ENCODE peak calls at places on chromosomes 2 and 18, in nine cellular contexts. I is upper lobe of left lung, Q is endothelial cell of umbilical vein, V is K562, T is sigmoid colon, J is spleen, N is suprapubic skin, L is transverse colon, Z is HCT116. F is an unnamed sample.

GRCh38 chr2:206217743-206218520 is 56.5 kb upstream of the ZDBF2 start:
- DNase-seq in Z (no peak), Q (peak), N (no peak), T (no peak), L (no peak), J (no peak), V (no peak), I (no peak), F (no peak)

GRCh38 chr2:82344670-82345069 is 2040.1 kb upstream of the LRRTM1 start:
- DNase-seq in Z (no peak), Q (peak), I (no peak), V (no peak), J (no peak), N (no peak), L (no peak), T (no peak), F (no peak)

GRCh38 chr2:70258532-70258875 is 567 bp downstream of the PCYOX1 start:
- DNase-seq in L (peak), I (no peak), Z (no peak), V (no peak), J (peak), Q (no peak), T (peak), N (peak), F (peak)

GRCh38 chr2:132430895-132431294 is 14.3 kb downstream of the GPR39 start:
- DNase-seq in N (no peak), J (no peak), T (no peak), Z (no peak), V (no peak), Q (no peak), L (no peak), I (no peak), F (no peak)

GRCh38 chr2:30707304-30707903 is 99.8 kb downstream of the CAPN13 start:
- DNase-seq in L (no peak), V (no peak), Z (no peak), I (no peak), T (no peak), N (no peak), J (no peak), Q (no peak), F (no peak)

GRCh38 chr2:45373534-45373933 is 237.5 kb downstream of the SRBD1 start:
- DNase-seq in I (no peak), Z (no peak), L (no peak), V (no peak), N (no peak), J (no peak), Q (no peak), T (no peak), F (no peak)

GRCh38 chr2:54945401-54946219 is 104.6 kb downstream of the RTN4 start:
- DNase-seq in Z (no peak), Q (no peak), T (peak), N (peak), V (no peak), L (no peak), J (no peak), I (no peak), F (peak)

GRCh38 chr2:63665806-63666205 is 77.0 kb downstream of the MDH1 start:
- DNase-seq in N (no peak), I (no peak), L (no peak), T (no peak), V (no peak), Z (no peak), J (no peak), Q (no peak), F (no peak)

GRCh38 chr2:28395334-28396061 is 2.8 kb downstream of the FOSL2 start:
- DNase-seq in N (peak), V (no peak), J (no peak), Z (no peak), I (no peak), Q (peak), T (peak), L (peak), F (no peak)

GRCh38 chr2:175304541-175304940 is 123.0 kb upstream of the ATP5MC3 start:
- DNase-seq in Z (no peak), V (no peak), J (no peak), L (no peak), I (no peak), N (no peak), T (no peak), Q (no peak), F (no peak)

GRCh38 chr18:24968233-24968775 is 383.7 kb downstream of the ZNF521 start:
- DNase-seq in I (no peak), T (no peak), Z (no peak), N (no peak), V (no peak), Q (no peak), J (no peak), L (no peak), F (no peak)

GRCh38 chr18:79965119-79965902 is 868 bp downstream of the HSBP1L1 start:
- DNase-seq in L (peak), J (peak), T (peak), V (no peak), Q (peak), Z (no peak), N (no peak), I (peak), F (peak)

GRCh38 chr2:17821080-17821479 is 4.8 kb downstream of the MSGN1 start:
- DNase-seq in T (no peak), L (no peak), I (no peak), V (no peak), N (no peak), Q (no peak), J (no peak), Z (no peak), F (no peak)

GRCh38 chr2:217928324-217929293 is 74.2 kb downstream of the TNS1 start:
- DNase-seq in J (no peak), Q (peak), I (peak), L (no peak), Z (no peak), N (no peak), T (peak), V (no peak), F (no peak)

GRCh38 chr18:29191263-29191662 is 1014.3 kb upstream of the CDH2 start:
- DNase-seq in J (no peak), T (no peak), L (no peak), V (no peak), I (no peak), N (no peak), Z (no peak), Q (peak), F (no peak)

GRCh38 chr2:224407241-224407680 is 5.4 kb upstream of the FAM124B start:
- DNase-seq in J (no peak), I (no peak), N (no peak), Z (no peak), T (no peak), Q (peak), L (no peak), V (no peak), F (no peak)

GRCh38 chr2:55883339-55883738 is 40.2 kb downstream of the EFEMP1 start:
- DNase-seq in Z (no peak), Q (peak), N (no peak), V (no peak), I (no peak), L (no peak), J (no peak), T (no peak), F (peak)

GRCh38 chr2:187136646-187137045 is 287.7 kb upstream of the ZSWIM2 start:
- DNase-seq in Q (peak), N (no peak), Z (no peak), T (no peak), L (no peak), I (no peak), V (no peak), J (no peak), F (no peak)

GRCh38 chr2:42369551-42370229 is 8.7 kb upstream of the COX7A2L start:
- DNase-seq in T (no peak), Z (no peak), N (no peak), L (no peak), V (no peak), Q (no peak), I (no peak), J (no peak), F (no peak)

GRCh38 chr2:42366411-42366810 is 5.4 kb upstream of the COX7A2L start:
- DNase-seq in V (no peak), N (no peak), I (no peak), Q (no peak), L (no peak), T (no peak), Z (no peak), J (no peak), F (no peak)

GRCh38 chr2:42371621-42372473 is 10.8 kb upstream of the COX7A2L start:
- DNase-seq in J (no peak), V (no peak), N (no peak), L (no peak), Q (no peak), I (peak), T (no peak), Z (no peak), F (no peak)

GRCh38 chr2:42367835-42368234 is 6.8 kb upstream of the COX7A2L start:
- DNase-seq in T (no peak), I (no peak), Z (no peak), Q (no peak), J (no peak), V (no peak), N (no peak), L (no peak), F (no peak)

GRCh38 chr2:42368817-42369550 is 8.0 kb upstream of the COX7A2L start:
- DNase-seq in Q (peak), I (no peak), J (no peak), T (no peak), L (peak), V (no peak), Z (no peak), N (no peak), F (no peak)
- TF ChIP-seq POLR2AphosphoS5 in Q (no peak), I (no peak), J (peak), T (no peak), L (no peak), V (no peak), Z (no peak), N (no peak), F (no peak)

GRCh38 chr18:68713791-68714190 is 1.1 kb downstream of the TMX3 start:
- DNase-seq in N (no peak), V (no peak), L (no peak), I (no peak), Z (no peak), T (no peak), J (no peak), Q (no peak), F (no peak)
- H3K27ac ChIP-seq in N (no peak), V (no peak), L (no peak), I (no peak), Z (no peak), T (no peak), J (peak), Q (peak), F (no peak)

DNA sequence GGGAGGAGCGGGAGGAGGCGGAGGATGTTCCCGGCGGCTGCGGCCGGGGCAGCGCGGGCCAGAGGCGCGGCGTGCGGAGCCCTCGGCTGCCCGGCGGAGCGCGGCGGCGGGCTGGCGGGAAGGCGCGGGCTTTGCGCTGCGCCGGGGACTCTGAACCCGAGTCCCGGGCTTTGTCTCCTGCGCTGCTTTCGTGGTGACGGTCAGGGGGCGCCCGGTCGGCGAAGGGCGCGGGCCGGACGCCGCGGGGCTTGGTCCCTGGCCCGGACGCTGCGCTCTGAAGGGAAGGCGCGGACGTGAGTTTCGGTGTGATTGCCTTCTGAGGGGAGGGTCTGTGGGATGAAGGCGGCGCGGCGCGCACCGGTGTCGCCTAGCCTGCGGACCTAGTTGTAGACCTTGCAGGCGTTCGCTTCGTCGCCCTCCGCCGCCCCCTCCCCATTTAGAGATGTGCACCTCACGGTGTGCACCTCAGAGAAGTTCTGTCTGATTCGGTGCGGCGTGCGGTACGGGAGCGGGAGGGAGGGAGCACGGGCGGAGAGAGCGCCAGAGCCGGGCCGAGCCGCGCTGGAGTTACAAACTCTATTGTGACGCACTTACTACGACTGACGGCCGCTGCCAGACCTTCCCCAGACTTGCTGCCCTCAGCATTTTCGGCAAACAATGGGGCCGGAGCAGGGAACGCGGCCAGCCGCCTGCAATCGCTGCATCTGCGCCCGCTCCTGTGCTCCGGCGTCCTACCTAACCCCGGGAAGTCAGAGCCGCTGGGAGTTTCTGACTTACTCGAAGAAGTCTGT is 2.1 kb downstream of the BCL2L11 start:
- DNase-seq in J (peak), Q (peak), I (peak), L (peak), N (peak), V (no peak), Z (no peak), T (peak), F (peak)
- TF ChIP-seq POLR2AphosphoS5 in J (peak), Q (peak), I (peak), L (peak), N (peak), V (no peak), Z (no peak), T (peak), F (peak)

GRCh38 chr2:38178556-38179419 is 102.8 kb upstream of the CYP1B1 start:
- DNase-seq in N (no peak), T (peak), I (no peak), Z (no peak), L (no peak), V (no peak), Q (peak), J (no peak), F (no peak)

GRCh38 chr2:38174646-38175096 is 98.7 kb upstream of the CYP1B1 start:
- DNase-seq in J (no peak), Z (no peak), N (no peak), V (no peak), Q (no peak), T (no peak), I (no peak), L (no peak), F (no peak)

GRCh38 chr2:38180754-38181153 is 104.8 kb upstream of the CYP1B1 start:
- DNase-seq in I (no peak), L (no peak), T (no peak), Q (no peak), J (no peak), Z (no peak), V (no peak), N (no peak), F (no peak)

GRCh38 chr2:38176619-38177021 is 100.7 kb upstream of the CYP1B1 start:
- DNase-seq in L (no peak), I (no peak), V (no peak), Q (no peak), J (no peak), N (peak), T (no peak), Z (no peak), F (no peak)

DNA sequence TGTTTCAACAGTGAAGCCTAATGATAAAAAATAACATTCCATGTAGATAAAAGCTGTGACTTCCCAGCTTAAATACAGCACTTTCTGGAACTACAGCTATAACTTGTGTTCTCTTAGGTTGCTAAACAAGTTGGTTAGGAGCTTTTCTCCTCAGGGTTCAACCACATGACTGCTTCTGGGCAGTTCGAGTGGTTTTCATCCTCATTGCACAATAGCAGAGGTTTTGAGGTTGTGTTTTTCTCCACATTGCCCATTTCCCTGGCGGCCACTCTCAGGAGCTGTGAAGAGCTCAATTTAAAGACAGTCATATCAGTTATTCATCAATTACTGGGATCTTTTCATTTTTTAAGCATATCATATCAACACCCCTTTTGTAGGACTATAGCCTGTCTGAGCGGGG is 102.2 kb upstream of the CYP1B1 start:
- DNase-seq in I (no peak), V (no peak), L (no peak), Q (no peak), Z (no peak), J (no peak), N (no peak), T (peak), F (no peak)
- H3K27ac ChIP-seq in I (peak), V (no peak), L (no peak), Q (no peak), Z (no peak), J (peak), N (peak), T (peak), F (no peak)

GRCh38 chr18:464311-464659 is 36.2 kb downstream of the COLEC12 start:
- DNase-seq in V (no peak), N (no peak), L (no peak), J (no peak), Z (no peak), T (no peak), Q (no peak), I (no peak), F (no peak)

GRCh38 chr18:461762-462161 is 38.7 kb downstream of the COLEC12 start:
- DNase-seq in Z (no peak), Q (no peak), N (no peak), I (no peak), J (no peak), L (no peak), T (no peak), V (no peak), F (no peak)

GRCh38 chr18:460791-461190 is 39.7 kb downstream of the COLEC12 start:
- DNase-seq in J (no peak), I (no peak), T (no peak), V (no peak), L (no peak), Z (no peak), Q (no peak), N (no peak), F (no peak)

GRCh38 chr18:460302-460701 is 40.2 kb downstream of the COLEC12 start:
- DNase-seq in I (no peak), L (no peak), Z (no peak), Q (no peak), N (no peak), T (no peak), J (no peak), V (no peak), F (no peak)

GRCh38 chr18:463442-464310 is 36.8 kb downstream of the COLEC12 start:
- DNase-seq in L (no peak), T (no peak), V (no peak), Z (no peak), J (no peak), I (no peak), N (no peak), Q (no peak), F (no peak)
- TF ChIP-seq POLR2AphosphoS5 in L (no peak), T (no peak), V (no peak), Z (no peak), J (no peak), I (no peak), N (no peak), Q (no peak), F (no peak)

F was measured in stomach.